ENCODE peak calls at places on chromosomes 4 and X, in eight cellular contexts. J is OCI-LY7, Q is kidney, F is Karpas-422, G is GM23248, A is left ventricle myocardium inferior, N is suprapubic skin, B is Panc1. H is an unnamed sample. For H3K4me1, the result is how much of the 10 kb centered on the place peaks cover.

GRCh38 chrX:30812326-30812725 is 76.7 kb downstream of the TAB3 start:
- DNase-seq in N (no peak), Q (no peak), J (peak), F (peak), G (no peak), A (no peak), B (no peak), H (no peak)

GRCh38 chr4:87916636-87917035 is 58.9 kb upstream of the SPP1 start:
- DNase-seq in Q (no peak), A (no peak), B (no peak), F (no peak), G (no peak), N (no peak), J (no peak), H (no peak)

GRCh38 chrX:42955349-42955748 is 177.4 kb upstream of the PPP1R2C start:
- DNase-seq in N (no peak), B (no peak), Q (no peak), A (no peak), G (no peak), J (peak), F (peak), H (no peak)

GRCh38 chrX:121987163-121987562 is 939.8 kb downstream of the GLUD2 start:
- DNase-seq in N (no peak), B (no peak), Q (no peak), G (peak), J (no peak), F (no peak), A (no peak), H (no peak)

GRCh38 chr4:34112573-34112972 is 2131.7 kb downstream of the ARAP2 start:
- DNase-seq in A (no peak), B (no peak), N (no peak), F (no peak), Q (no peak), G (no peak), J (no peak), H (no peak)

GRCh38 chr4:139639654-139640053 is 26.0 kb upstream of the MGST2 start:
- DNase-seq in A (no peak), B (no peak), F (no peak), G (no peak), J (no peak), Q (no peak), N (no peak), H (no peak)

GRCh38 chr4:79250887-79251286 is 75.0 kb downstream of the NAA11 start:
- DNase-seq in Q (no peak), J (no peak), N (no peak), G (no peak), A (no peak), F (no peak), B (no peak), H (no peak)

GRCh38 chrX:125404667-125405160 is 85.0 kb downstream of the TEX13C start:
- DNase-seq in A (no peak), G (no peak), F (no peak), Q (no peak), J (no peak), N (no peak), B (no peak), H (no peak)

GRCh38 chr4:164997324-164997723 is 19.9 kb upstream of the TRIM61 start:
- DNase-seq in N (no peak), J (peak), F (peak), B (no peak), Q (no peak), A (no peak), G (peak), H (no peak)

GRCh38 chrX:123455693-123456092 is 271.6 kb downstream of the GRIA3 start:
- DNase-seq in Q (no peak), J (no peak), G (no peak), N (no peak), B (no peak), A (no peak), F (no peak), H (no peak)
- H3K4me1 ChIP-seq in Q (under half), J (under half), G (under half), N (under half), B (under half), A (under half), F (under half), H (under half)

GRCh38 chr4:157005193-157005592 is 33.6 kb upstream of the PDGFC start:
- DNase-seq in N (no peak), F (no peak), G (no peak), Q (no peak), J (no peak), B (no peak), A (no peak), H (no peak)
- H3K4me1 ChIP-seq in N (under half), F (under half), G (under half), Q (under half), J (under half), B (under half), A (under half), H (under half)

GRCh38 chrX:38341442-38341841 is 11.0 kb upstream of the OTC start:
- DNase-seq in F (no peak), B (no peak), Q (no peak), G (no peak), N (no peak), A (no peak), J (no peak), H (no peak)

GRCh38 chrX:38346150-38346549 is 6.3 kb upstream of the OTC start:
- DNase-seq in B (no peak), F (no peak), A (no peak), J (no peak), G (no peak), Q (no peak), N (no peak), H (no peak)

GRCh38 chrX:38347136-38347535 is 5.3 kb upstream of the OTC start:
- DNase-seq in J (no peak), F (no peak), N (no peak), Q (no peak), A (no peak), B (no peak), G (peak), H (no peak)

DNA sequence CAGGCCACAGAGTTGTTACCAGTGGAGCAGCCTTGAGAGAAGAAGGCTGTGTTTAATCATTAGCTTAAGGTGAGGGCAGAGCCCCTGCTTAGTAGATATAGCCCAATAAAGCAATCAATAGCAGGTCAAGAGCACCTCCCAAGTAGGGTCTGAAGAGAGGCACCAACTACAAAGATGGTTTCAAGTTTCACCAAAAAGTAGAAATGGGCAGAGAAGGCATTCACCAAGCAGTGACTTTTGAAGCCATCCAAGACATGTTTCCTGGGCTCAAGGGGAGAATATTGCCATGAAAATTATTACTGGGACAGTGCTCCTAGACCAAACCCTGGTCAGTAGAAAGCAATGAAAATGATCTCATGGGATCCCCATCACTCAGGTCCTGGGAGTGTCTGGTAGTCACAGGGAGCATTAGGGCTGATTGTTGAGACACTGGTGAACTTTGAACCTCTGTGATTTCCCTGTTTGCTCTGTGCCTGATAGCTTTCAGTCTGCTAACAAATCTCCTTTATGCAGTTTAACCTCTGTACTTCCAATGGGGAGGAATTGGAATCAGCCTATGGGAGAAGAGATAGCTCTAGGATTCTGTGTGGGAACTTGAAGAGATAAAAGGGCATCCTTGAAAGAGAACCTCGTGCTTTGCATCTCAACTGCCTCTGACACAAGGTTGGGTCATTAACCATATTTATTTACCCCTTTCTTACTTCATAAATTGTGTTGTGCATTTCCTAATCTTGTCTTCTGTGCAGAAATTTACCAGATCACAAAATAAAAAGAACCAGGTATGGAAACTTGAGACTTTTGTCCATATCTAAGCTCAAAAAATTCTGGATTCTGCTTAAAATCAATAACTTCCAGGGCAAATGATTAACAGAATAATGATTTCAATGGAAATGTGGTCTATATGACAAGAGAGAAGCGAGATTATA is 9.3 kb upstream of the OTC start:
- DNase-seq in F (no peak), G (no peak), A (no peak), N (no peak), J (no peak), B (no peak), Q (no peak), H (no peak)
- H3K4me1 ChIP-seq in F (under half), G (under half), A (under half), N (under half), J (under half), B (under half), Q (under half), H (under half)

GRCh38 chr4:926538-926937 is 5.6 kb downstream of the GAK start:
- DNase-seq in A (no peak), J (peak), B (no peak), G (peak), N (peak), F (peak), Q (no peak), H (no peak)
- H3K4me1 ChIP-seq in A (half or more), J (half or more), B (under half), G (under half), N (half or more), F (half or more), Q (under half), H (half or more)

GRCh38 chr4:143397335-143397734 is 60.7 kb downstream of the GAB1 start:
- DNase-seq in G (peak), N (no peak), J (no peak), A (no peak), Q (no peak), F (no peak), B (no peak), H (no peak)
- H3K4me1 ChIP-seq in G (under half), N (under half), J (half or more), A (half or more), Q (under half), F (under half), B (under half), H (under half)

DNA sequence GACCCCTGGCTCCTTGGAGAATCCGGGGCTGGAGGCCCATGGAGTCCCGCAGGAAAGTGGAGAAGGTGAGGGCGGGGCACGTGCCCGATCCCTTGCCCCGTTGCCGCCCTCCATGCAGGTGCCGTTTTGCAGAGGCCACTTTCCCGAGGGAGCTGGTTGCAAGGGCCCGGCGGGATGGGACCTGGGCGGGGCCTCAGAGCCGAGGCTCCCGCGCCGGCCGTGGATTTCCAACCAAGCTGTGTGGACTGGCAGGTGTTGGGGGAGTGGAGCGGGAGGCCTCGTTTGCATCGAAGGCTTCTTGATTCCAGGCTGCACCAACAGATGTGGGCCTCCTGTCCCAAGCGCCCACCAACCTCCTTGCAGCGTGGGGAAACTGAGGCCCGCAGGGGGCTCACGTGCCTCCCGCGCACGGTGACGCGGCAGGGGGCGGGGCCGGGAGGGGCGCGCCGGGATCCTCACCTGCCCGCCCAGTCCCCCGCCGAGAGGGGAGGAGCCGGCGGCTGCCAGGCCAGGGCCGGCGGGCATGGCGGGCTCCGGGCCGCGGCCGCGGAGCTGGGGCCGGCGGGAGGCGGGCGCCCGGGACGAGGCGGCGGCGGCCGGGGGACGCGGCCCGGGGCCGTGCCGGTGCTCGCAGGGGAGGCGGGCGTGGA is 24.9 kb downstream of the SH3BP2 start:
- DNase-seq in J (no peak), F (peak), N (no peak), B (no peak), A (no peak), G (peak), Q (peak), H (no peak)
- H3K4me1 ChIP-seq in J (under half), F (under half), N (under half), B (under half), A (under half), G (under half), Q (under half), H (half or more)

DNA sequence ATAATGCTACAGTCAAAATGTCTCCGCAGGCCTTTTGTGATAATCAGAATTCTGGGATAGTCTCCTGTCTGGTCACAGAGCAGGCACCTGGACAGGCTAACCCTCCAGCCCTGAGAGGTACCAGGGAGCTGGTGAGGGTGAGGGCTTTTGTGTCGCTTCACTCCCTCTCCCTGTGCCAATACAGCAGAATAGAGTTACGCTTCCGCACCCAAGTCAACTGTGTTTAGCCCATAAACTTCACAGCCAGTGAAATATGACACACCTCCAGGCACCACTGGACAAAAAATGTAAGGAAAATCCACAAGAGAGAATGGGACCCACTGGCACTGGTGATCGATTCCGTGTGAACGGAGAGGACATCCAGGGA is 1.3 kb downstream of the GAK start:
- DNase-seq in J (no peak), G (no peak), F (no peak), A (no peak), Q (peak), B (no peak), N (peak), H (no peak)
- H3K4me1 ChIP-seq in J (under half), G (under half), F (under half), A (half or more), Q (under half), B (under half), N (half or more), H (under half)

H was measured in esophagus squamous epithelium.